ENCODE peak calls at places on chromosomes 5 and 9, in eight cellular contexts. N, U, M, G, L, J, B and H are unnamed samples.

GRCh38 chr5:67366961-67367360 is 170.4 kb upstream of the CD180 start:
- DNase-seq in N (no peak), U (no peak), M (no peak), G (no peak), L (no peak), J (no peak), B (no peak), H (no peak)

GRCh38 chr9:74736635-74737034 is 151.1 kb downstream of the TRPM6 start:
- DNase-seq in N (no peak), U (no peak), M (no peak), G (no peak), L (no peak), J (no peak), B (no peak), H (no peak)

GRCh38 chr5:67214036-67214435 is 17.4 kb upstream of the CD180 start:
- DNase-seq in N (no peak), U (no peak), M (no peak), G (no peak), L (no peak), J (no peak), B (no peak), H (no peak)

GRCh38 chr5:151195622-151196021 is 28.3 kb downstream of the CCDC69 start:
- DNase-seq in N (no peak), U (peak), M (no peak), G (no peak), L (no peak), J (no peak), B (no peak), H (no peak)

GRCh38 chr5:83567741-83568530 is 96.4 kb downstream of the VCAN start:
- DNase-seq in N (no peak), U (peak), M (no peak), G (no peak), L (no peak), J (no peak), B (peak), H (no peak)

GRCh38 chr9:77649109-77649812 is 1.1 kb upstream of the GNA14 start:
- DNase-seq in N (no peak), U (peak), M (no peak), G (no peak), L (no peak), J (no peak), B (no peak), H (no peak)

GRCh38 chr5:148145916-148146315 is 22.4 kb upstream of the SPINK14 start:
- DNase-seq in N (no peak), U (no peak), M (no peak), G (no peak), L (no peak), J (no peak), B (peak), H (no peak)

GRCh38 chr5:40052812-40053211 is 626.9 kb upstream of the PTGER4 start:
- DNase-seq in N (no peak), U (peak), M (no peak), G (no peak), L (no peak), J (no peak), B (no peak), H (no peak)